ENCODE peak calls at places on chromosomes 3 and 15, in six cellular contexts. Y is PC-9, F is A673, G is AG04450, T is brain microvascular endothelial cell, C is kidney. V is an unnamed sample.

GRCh38 chr3:169430687-169431404 is 232.7 kb downstream of the MECOM start:
- DNase-seq in C (no peak), T (peak), F (peak), G (no peak), Y (peak), V (no peak)

GRCh38 chr15:40150163-40150925 is 10.5 kb upstream of the BUB1B start:
- DNase-seq in C (peak), F (peak), Y (peak), T (peak), G (no peak), V (peak)

GRCh38 chr3:67704322-67704721 is 49.9 kb upstream of the SUCLG2 start:
- DNase-seq in Y (no peak), G (no peak), C (no peak), T (no peak), F (no peak), V (no peak)

GRCh38 chr3:192212979-192213378 is 514.4 kb downstream of the FGF12 start:
- DNase-seq in C (no peak), Y (no peak), T (no peak), G (no peak), F (no peak), V (no peak)

GRCh38 chr3:171306631-171307030 is 153.6 kb downstream of the TNIK start:
- DNase-seq in Y (no peak), C (peak), F (no peak), G (peak), T (peak), V (no peak)

GRCh38 chr15:38041576-38041975 is 107.1 kb downstream of the TMCO5A start:
- DNase-seq in T (no peak), G (no peak), Y (no peak), F (peak), C (no peak), V (peak)

GRCh38 chr15:71083349-71083748 is 31.9 kb upstream of the THSD4 start:
- DNase-seq in F (no peak), Y (no peak), T (peak), G (no peak), C (no peak), V (no peak)

GRCh38 chr3:170634663-170635096 is 48.8 kb upstream of the SLC7A14 start:
- DNase-seq in Y (no peak), F (no peak), C (no peak), T (no peak), G (no peak), V (no peak)

GRCh38 chr15:65867244-65867643 is 2.0 kb upstream of the RAB11A start:
- DNase-seq in F (no peak), Y (no peak), T (no peak), C (no peak), G (no peak), V (no peak)

GRCh38 chr15:39391230-39391629 is 189.6 kb upstream of the THBS1 start:
- DNase-seq in G (no peak), C (no peak), Y (peak), T (no peak), F (no peak), V (peak)

GRCh38 chr15:31367021-31367729 is 40.5 kb downstream of the KLF13 start:
- DNase-seq in C (peak), F (peak), T (no peak), G (no peak), Y (no peak), V (no peak)

GRCh38 chr15:80072285-80072684 is 12.8 kb downstream of the ZFAND6 start:
- DNase-seq in C (no peak), Y (peak), F (peak), G (peak), T (peak), V (peak)

GRCh38 chr3:64264491-64265109 is 39.3 kb upstream of the PRICKLE2 start:
- DNase-seq in F (no peak), G (no peak), C (no peak), T (peak), Y (no peak), V (no peak)
- TF ChIP-seq CTCF in F (no peak), G (no peak), C (no peak), T (no peak), Y (no peak), V (no peak)

GRCh38 chr3:132682201-132682600 is 22.1 kb downstream of the UBA5 start:
- DNase-seq in T (no peak), F (no peak), C (no peak), Y (no peak), G (no peak), V (no peak)
- H3K27ac ChIP-seq in T (no peak), F (no peak), C (no peak), Y (no peak), G (no peak), V (no peak)

GRCh38 chr3:51955893-51956770 is 951 bp downstream of the GPR62 start:
- DNase-seq in F (peak), T (no peak), C (peak), G (no peak), Y (peak), V (peak)
- TF ChIP-seq CTCF in F (peak), T (peak), C (peak), G (peak), Y (peak), V (peak)

GRCh38 chr3:56785499-56785898 is 16.2 kb downstream of the ARHGEF3 start:
- DNase-seq in Y (no peak), F (no peak), G (no peak), T (no peak), C (no peak), V (no peak)

GRCh38 chr3:56790016-56790950 is 11.5 kb downstream of the ARHGEF3 start:
- DNase-seq in T (no peak), Y (no peak), G (no peak), F (no peak), C (no peak), V (no peak)

GRCh38 chr3:56788506-56788905 is 13.2 kb downstream of the ARHGEF3 start:
- DNase-seq in F (no peak), C (no peak), T (no peak), G (no peak), Y (no peak), V (no peak)

GRCh38 chr3:56787258-56787777 is 14.4 kb downstream of the ARHGEF3 start:
- DNase-seq in Y (no peak), T (no peak), G (no peak), F (no peak), C (no peak), V (no peak)

DNA sequence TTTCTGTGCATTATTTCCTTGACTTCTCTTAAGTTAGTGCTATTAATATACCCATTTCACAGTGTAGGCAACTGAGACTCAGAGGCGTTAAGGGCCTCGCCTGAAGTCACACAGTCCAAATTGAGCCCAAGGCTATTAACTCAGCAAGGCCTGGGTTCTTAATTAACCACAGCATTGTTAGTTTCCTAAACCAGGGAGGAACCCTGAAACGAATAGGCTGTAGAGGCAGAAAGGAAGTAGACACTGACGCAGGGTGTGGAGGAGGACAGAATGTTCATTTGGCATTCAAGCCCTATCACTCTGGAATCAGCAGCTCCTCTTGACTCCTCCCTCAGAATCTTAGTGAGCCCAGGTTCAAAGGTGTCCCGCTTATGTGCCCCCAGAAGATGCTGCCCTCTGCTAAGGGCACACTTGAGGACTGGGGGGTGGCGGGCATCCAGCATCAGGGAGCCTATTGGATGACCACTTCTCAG is 13.9 kb downstream of the ARHGEF3 start:
- DNase-seq in F (no peak), Y (no peak), C (no peak), T (no peak), G (no peak), V (no peak)
- H3K27ac ChIP-seq in F (no peak), Y (no peak), C (no peak), T (no peak), G (no peak), V (no peak)

GRCh38 chr15:62619526-62619925 is 423.0 kb upstream of the TPM1 start:
- DNase-seq in T (no peak), Y (no peak), F (no peak), C (no peak), G (no peak), V (no peak)

GRCh38 chr15:62617741-62618140 is 424.8 kb upstream of the TPM1 start:
- DNase-seq in C (no peak), T (no peak), G (no peak), F (no peak), Y (no peak), V (no peak)

GRCh38 chr15:62619105-62619504 is 423.4 kb upstream of the TPM1 start:
- DNase-seq in F (no peak), G (no peak), C (no peak), T (no peak), Y (no peak), V (no peak)

GRCh38 chr15:62616746-62617145 is 425.8 kb upstream of the TPM1 start:
- DNase-seq in G (no peak), C (no peak), F (no peak), Y (no peak), T (no peak), V (no peak)

GRCh38 chr15:62618432-62618831 is 424.1 kb upstream of the TPM1 start:
- DNase-seq in F (no peak), G (peak), Y (no peak), C (no peak), T (peak), V (peak)
- TF ChIP-seq CTCF in F (no peak), G (peak), Y (no peak), C (no peak), T (peak), V (no peak)

GRCh38 chr15:96171842-96172241 is 158.7 kb upstream of the NR2F2 start:
- DNase-seq in F (no peak), T (no peak), C (no peak), G (no peak), Y (peak), V (peak)
- H3K27ac ChIP-seq in F (no peak), T (no peak), C (peak), G (no peak), Y (no peak), V (no peak)

DNA sequence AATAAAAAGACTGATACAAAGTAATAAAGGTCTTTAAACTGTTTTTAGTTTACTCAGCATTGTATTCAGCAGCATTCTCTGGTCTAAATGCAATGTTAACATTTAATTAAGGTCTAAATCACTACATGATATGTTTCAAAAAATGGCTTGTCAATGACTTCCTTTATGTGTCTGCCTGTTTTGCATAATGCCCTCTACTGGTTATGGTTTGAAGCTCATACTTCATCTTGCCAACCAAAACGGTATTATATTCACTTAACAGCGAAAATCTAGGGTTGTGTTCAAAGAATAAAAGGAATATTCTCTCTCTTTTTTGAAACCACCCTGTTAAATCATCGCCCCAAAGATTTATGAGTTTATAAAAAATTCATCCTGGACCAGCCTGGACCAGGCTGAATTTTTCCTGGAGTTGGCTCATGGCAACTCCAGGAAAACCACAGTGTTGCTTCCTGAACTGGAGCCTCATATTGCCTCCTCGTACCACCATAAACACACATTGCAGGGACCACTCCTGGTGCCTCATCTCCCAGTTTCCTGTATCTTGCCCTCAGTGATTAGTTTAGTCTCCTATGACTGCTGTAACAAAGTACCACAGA is 6.7 kb upstream of the NCEH1 start:
- DNase-seq in C (no peak), F (peak), Y (no peak), G (no peak), T (no peak), V (no peak)
- TF ChIP-seq CTCF in C (peak), F (peak), Y (peak), G (peak), T (peak), V (no peak)

GRCh38 chr3:41575754-41576153 is 376.4 kb downstream of the CTNNB1 start:
- DNase-seq in T (no peak), G (no peak), Y (no peak), F (no peak), C (no peak), V (no peak)
- H3K27ac ChIP-seq in T (no peak), G (no peak), Y (no peak), F (no peak), C (no peak), V (no peak)

GRCh38 chr3:186487819-186488218 is 56.4 kb downstream of the CRYGS start:
- DNase-seq in F (peak), G (no peak), T (no peak), Y (no peak), C (no peak), V (no peak)
- TF ChIP-seq CTCF in F (no peak), G (no peak), T (no peak), Y (no peak), C (no peak), V (no peak)

DNA sequence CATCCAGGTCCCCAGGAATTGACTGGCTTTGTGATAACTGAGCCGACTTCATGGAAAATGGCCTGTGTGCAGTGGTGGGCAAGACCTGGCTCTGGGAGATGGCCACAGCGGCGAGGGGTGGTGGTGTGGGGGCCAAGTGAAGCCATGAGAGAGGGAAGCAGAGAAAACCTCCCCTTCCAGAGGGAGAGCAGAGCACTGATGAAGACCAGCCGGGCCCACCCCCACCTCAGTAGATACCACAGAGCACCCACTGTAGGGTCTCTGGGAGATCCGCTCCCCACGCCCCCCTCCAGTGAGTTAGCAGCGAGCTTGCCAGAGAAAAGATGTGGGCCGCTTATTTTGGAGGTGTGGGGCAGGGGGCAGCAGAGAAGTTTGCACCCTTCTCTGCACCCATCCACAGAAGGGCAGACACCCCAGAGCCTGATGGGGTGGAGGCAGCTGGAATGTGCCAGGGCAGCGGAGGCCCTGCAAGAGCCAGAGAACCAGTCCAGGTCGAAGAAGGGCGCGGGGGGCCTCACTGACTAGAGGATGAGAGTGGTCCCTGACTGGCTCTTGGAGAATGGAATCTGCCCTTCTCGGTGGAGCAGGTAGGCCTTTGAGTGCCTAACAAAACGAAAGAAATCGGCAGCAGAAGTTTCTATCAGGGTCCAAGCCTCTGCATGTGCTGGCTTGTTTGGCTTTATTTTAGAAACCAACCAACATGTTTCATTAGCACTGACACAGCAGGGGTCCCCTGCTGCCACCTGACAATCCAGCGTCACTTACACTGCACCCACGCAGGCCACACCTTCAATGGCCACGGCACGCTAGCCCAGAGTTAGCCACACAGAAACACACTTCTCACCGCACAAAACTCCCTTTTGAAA is 28.3 kb downstream of the MELTF start:
- DNase-seq in G (no peak), T (no peak), C (peak), F (no peak), Y (no peak), V (no peak)
- H3K27ac ChIP-seq in G (no peak), T (no peak), C (no peak), F (no peak), Y (no peak), V (peak)